ENCODE peak calls at places on chromosomes 7 and 10, in ten cellular contexts. One of them, this sample, is unnamed.

GRCh38 chr10:3220853-3221252 is 48.3 kb upstream of the PITRM1 start:
- DNase-seq in endodermal cell: no peak
- DNase-seq in cardiac fibroblast: peak
- DNase-seq in left ventricle myocardium inferior: no peak
- DNase-seq in uterus: no peak
- DNase-seq in sigmoid colon: no peak
- DNase-seq in upper lobe of right lung: no peak
- DNase-seq in PC-9: no peak
- DNase-seq in GM23338: no peak
- DNase-seq in foreskin fibroblast: peak
- DNase-seq in this sample: no peak

GRCh38 chr10:46270086-46270811 is 16.5 kb upstream of the ANTXRL start:
- DNase-seq in endodermal cell: no peak
- DNase-seq in cardiac fibroblast: no peak
- DNase-seq in left ventricle myocardium inferior: no peak
- DNase-seq in uterus: no peak
- DNase-seq in sigmoid colon: no peak
- DNase-seq in upper lobe of right lung: no peak
- DNase-seq in PC-9: no peak
- DNase-seq in GM23338: no peak
- DNase-seq in foreskin fibroblast: no peak
- DNase-seq in this sample: no peak

GRCh38 chr10:71433116-71433982 is 36.6 kb downstream of the CDH23 start:
- DNase-seq in endodermal cell: peak
- DNase-seq in cardiac fibroblast: no peak
- DNase-seq in left ventricle myocardium inferior: no peak
- DNase-seq in uterus: no peak
- DNase-seq in sigmoid colon: no peak
- DNase-seq in upper lobe of right lung: no peak
- DNase-seq in PC-9: no peak
- DNase-seq in GM23338: no peak
- DNase-seq in foreskin fibroblast: no peak
- DNase-seq in this sample: peak

GRCh38 chr7:32958046-32959025 is 1.1 kb downstream of the FKBP9 start:
- DNase-seq in endodermal cell: peak
- DNase-seq in cardiac fibroblast: peak
- DNase-seq in left ventricle myocardium inferior: peak
- DNase-seq in uterus: peak
- DNase-seq in sigmoid colon: peak
- DNase-seq in upper lobe of right lung: peak
- DNase-seq in PC-9: no peak
- DNase-seq in GM23338: peak
- DNase-seq in foreskin fibroblast: peak
- DNase-seq in this sample: no peak

GRCh38 chr10:70378122-70378521 is 4.3 kb downstream of the LRRC20 start:
- DNase-seq in endodermal cell: no peak
- DNase-seq in cardiac fibroblast: peak
- DNase-seq in left ventricle myocardium inferior: no peak
- DNase-seq in uterus: peak
- DNase-seq in sigmoid colon: peak
- DNase-seq in upper lobe of right lung: no peak
- DNase-seq in PC-9: peak
- DNase-seq in GM23338: no peak
- DNase-seq in foreskin fibroblast: peak
- DNase-seq in this sample: no peak

GRCh38 chr7:40027545-40027944 is 77.5 kb downstream of the CDK13 start:
- DNase-seq in endodermal cell: no peak
- DNase-seq in cardiac fibroblast: no peak
- DNase-seq in left ventricle myocardium inferior: no peak
- DNase-seq in uterus: no peak
- DNase-seq in sigmoid colon: no peak
- DNase-seq in upper lobe of right lung: no peak
- DNase-seq in PC-9: no peak
- DNase-seq in GM23338: no peak
- DNase-seq in foreskin fibroblast: no peak
- DNase-seq in this sample: no peak

GRCh38 chr7:105652359-105652993 is 71.2 kb upstream of the EFCAB10 start:
- DNase-seq in endodermal cell: peak
- DNase-seq in cardiac fibroblast: peak
- DNase-seq in left ventricle myocardium inferior: peak
- DNase-seq in uterus: peak
- DNase-seq in sigmoid colon: peak
- DNase-seq in upper lobe of right lung: peak
- DNase-seq in PC-9: peak
- DNase-seq in GM23338: peak
- DNase-seq in foreskin fibroblast: peak
- DNase-seq in this sample: peak

GRCh38 chr10:96305019-96305418 is 785 bp downstream of the DNTT start:
- DNase-seq in endodermal cell: no peak
- DNase-seq in cardiac fibroblast: no peak
- DNase-seq in left ventricle myocardium inferior: no peak
- DNase-seq in uterus: no peak
- DNase-seq in sigmoid colon: no peak
- DNase-seq in upper lobe of right lung: no peak
- DNase-seq in PC-9: no peak
- DNase-seq in GM23338: no peak
- DNase-seq in foreskin fibroblast: no peak
- DNase-seq in this sample: no peak

GRCh38 chr7:75879771-75880184 is 944 bp downstream of the RHBDD2 start:
- DNase-seq in endodermal cell: no peak
- DNase-seq in cardiac fibroblast: peak
- DNase-seq in left ventricle myocardium inferior: no peak
- DNase-seq in uterus: no peak
- DNase-seq in sigmoid colon: no peak
- DNase-seq in upper lobe of right lung: no peak
- DNase-seq in PC-9: no peak
- DNase-seq in GM23338: peak
- DNase-seq in foreskin fibroblast: peak
- DNase-seq in this sample: no peak

GRCh38 chr10:113132651-113133088 is 182.6 kb downstream of the TCF7L2 start:
- DNase-seq in endodermal cell: peak
- DNase-seq in cardiac fibroblast: peak
- DNase-seq in left ventricle myocardium inferior: no peak
- DNase-seq in uterus: no peak
- DNase-seq in sigmoid colon: no peak
- DNase-seq in upper lobe of right lung: no peak
- DNase-seq in PC-9: no peak
- DNase-seq in GM23338: peak
- DNase-seq in foreskin fibroblast: peak
- DNase-seq in this sample: no peak

GRCh38 chr7:41912851-41913580 is 210.1 kb upstream of the INHBA start:
- DNase-seq in endodermal cell: no peak
- DNase-seq in cardiac fibroblast: peak
- DNase-seq in left ventricle myocardium inferior: no peak
- DNase-seq in uterus: no peak
- DNase-seq in sigmoid colon: no peak
- DNase-seq in upper lobe of right lung: no peak
- DNase-seq in PC-9: no peak
- DNase-seq in GM23338: no peak
- DNase-seq in foreskin fibroblast: no peak
- DNase-seq in this sample: no peak

GRCh38 chr10:114401195-114401741 is 3.0 kb downstream of the AFAP1L2 start:
- DNase-seq in endodermal cell: no peak
- DNase-seq in cardiac fibroblast: no peak
- DNase-seq in left ventricle myocardium inferior: peak
- DNase-seq in uterus: peak
- DNase-seq in sigmoid colon: peak
- DNase-seq in upper lobe of right lung: no peak
- DNase-seq in PC-9: no peak
- DNase-seq in GM23338: no peak
- DNase-seq in foreskin fibroblast: peak
- DNase-seq in this sample: no peak

DNA sequence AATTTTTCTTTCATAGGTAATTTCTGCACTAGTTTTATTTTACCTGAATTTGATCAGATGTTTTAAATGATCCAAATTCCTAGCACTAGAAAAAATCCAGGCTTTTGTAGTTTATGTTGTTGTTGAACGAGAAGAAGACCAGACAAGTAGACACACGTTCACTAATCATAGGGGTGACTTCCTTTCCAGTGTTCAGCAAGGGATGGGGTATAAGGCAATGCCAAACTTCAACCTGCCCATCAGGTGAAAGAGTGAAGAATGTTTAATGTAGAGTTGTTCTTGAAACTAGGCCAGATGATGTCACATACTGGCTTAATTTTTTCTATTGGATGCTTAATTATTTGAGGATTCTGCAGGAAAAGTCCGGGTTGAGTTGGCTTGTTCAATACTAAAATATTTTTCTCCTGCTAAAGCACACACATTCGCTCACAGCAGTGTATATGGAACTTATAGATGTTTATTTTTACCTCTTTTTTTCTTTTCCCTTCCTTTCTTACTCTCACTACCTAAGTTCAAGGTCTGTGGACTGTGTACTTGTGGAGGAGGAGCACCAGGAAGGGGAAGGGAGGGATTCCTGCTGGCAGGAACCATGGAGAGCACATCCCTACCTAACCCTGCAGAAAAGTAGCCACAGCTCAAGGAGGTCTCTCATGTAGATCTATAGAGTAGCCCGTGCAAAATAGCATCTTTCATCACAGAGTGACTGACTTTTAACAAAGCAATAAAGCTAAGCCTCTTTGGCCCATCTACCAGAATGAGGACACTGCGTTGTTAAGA is 23.1 kb upstream of the AKR1E2 start:
- DNase-seq in endodermal cell: no peak
- DNase-seq in cardiac fibroblast: no peak
- DNase-seq in left ventricle myocardium inferior: no peak
- DNase-seq in uterus: no peak
- DNase-seq in sigmoid colon: no peak
- DNase-seq in upper lobe of right lung: no peak
- DNase-seq in PC-9: no peak
- DNase-seq in GM23338: no peak
- DNase-seq in foreskin fibroblast: no peak
- DNase-seq in this sample: no peak
- TF ChIP-seq CTCF in endodermal cell: no peak
- TF ChIP-seq CTCF in cardiac fibroblast: no peak
- TF ChIP-seq CTCF in left ventricle myocardium inferior: no peak
- TF ChIP-seq CTCF in uterus: no peak
- TF ChIP-seq CTCF in sigmoid colon: no peak
- TF ChIP-seq CTCF in upper lobe of right lung: no peak
- TF ChIP-seq CTCF in PC-9: no peak
- TF ChIP-seq CTCF in GM23338: no peak
- TF ChIP-seq CTCF in foreskin fibroblast: no peak
- TF ChIP-seq CTCF in this sample: no peak

GRCh38 chr7:110386006-110386405 is 704.9 kb upstream of the LRRN3 start:
- DNase-seq in endodermal cell: no peak
- DNase-seq in cardiac fibroblast: no peak
- DNase-seq in left ventricle myocardium inferior: no peak
- DNase-seq in uterus: no peak
- DNase-seq in sigmoid colon: no peak
- DNase-seq in upper lobe of right lung: no peak
- DNase-seq in PC-9: no peak
- DNase-seq in GM23338: no peak
- DNase-seq in foreskin fibroblast: peak
- DNase-seq in this sample: no peak

GRCh38 chr7:110388451-110388850 is 702.5 kb upstream of the LRRN3 start:
- DNase-seq in endodermal cell: no peak
- DNase-seq in cardiac fibroblast: no peak
- DNase-seq in left ventricle myocardium inferior: no peak
- DNase-seq in uterus: no peak
- DNase-seq in sigmoid colon: no peak
- DNase-seq in upper lobe of right lung: no peak
- DNase-seq in PC-9: no peak
- DNase-seq in GM23338: peak
- DNase-seq in foreskin fibroblast: no peak
- DNase-seq in this sample: no peak

GRCh38 chr7:110382736-110383135 is 708.2 kb upstream of the LRRN3 start:
- DNase-seq in endodermal cell: peak
- DNase-seq in cardiac fibroblast: no peak
- DNase-seq in left ventricle myocardium inferior: no peak
- DNase-seq in uterus: no peak
- DNase-seq in sigmoid colon: no peak
- DNase-seq in upper lobe of right lung: no peak
- DNase-seq in PC-9: no peak
- DNase-seq in GM23338: peak
- DNase-seq in foreskin fibroblast: no peak
- DNase-seq in this sample: no peak

GRCh38 chr7:110386914-110387313 is 704.0 kb upstream of the LRRN3 start:
- DNase-seq in endodermal cell: no peak
- DNase-seq in cardiac fibroblast: peak
- DNase-seq in left ventricle myocardium inferior: no peak
- DNase-seq in uterus: no peak
- DNase-seq in sigmoid colon: no peak
- DNase-seq in upper lobe of right lung: no peak
- DNase-seq in PC-9: peak
- DNase-seq in GM23338: peak
- DNase-seq in foreskin fibroblast: peak
- DNase-seq in this sample: no peak

GRCh38 chr7:110387689-110388088 is 703.2 kb upstream of the LRRN3 start:
- DNase-seq in endodermal cell: no peak
- DNase-seq in cardiac fibroblast: no peak
- DNase-seq in left ventricle myocardium inferior: no peak
- DNase-seq in uterus: no peak
- DNase-seq in sigmoid colon: no peak
- DNase-seq in upper lobe of right lung: no peak
- DNase-seq in PC-9: no peak
- DNase-seq in GM23338: no peak
- DNase-seq in foreskin fibroblast: no peak
- DNase-seq in this sample: no peak
- TF ChIP-seq CTCF in endodermal cell: no peak
- TF ChIP-seq CTCF in cardiac fibroblast: no peak
- TF ChIP-seq CTCF in left ventricle myocardium inferior: no peak
- TF ChIP-seq CTCF in uterus: no peak
- TF ChIP-seq CTCF in sigmoid colon: no peak
- TF ChIP-seq CTCF in upper lobe of right lung: no peak
- TF ChIP-seq CTCF in PC-9: no peak
- TF ChIP-seq CTCF in GM23338: no peak
- TF ChIP-seq CTCF in foreskin fibroblast: no peak
- TF ChIP-seq CTCF in this sample: no peak

GRCh38 chr7:100629117-100629711 is 12.1 kb downstream of the TFR2 start:
- DNase-seq in endodermal cell: peak
- DNase-seq in cardiac fibroblast: no peak
- DNase-seq in left ventricle myocardium inferior: no peak
- DNase-seq in uterus: no peak
- DNase-seq in sigmoid colon: no peak
- DNase-seq in upper lobe of right lung: no peak
- DNase-seq in PC-9: peak
- DNase-seq in GM23338: peak
- DNase-seq in foreskin fibroblast: peak
- DNase-seq in this sample: no peak
- TF ChIP-seq CTCF in endodermal cell: peak
- TF ChIP-seq CTCF in cardiac fibroblast: peak
- TF ChIP-seq CTCF in left ventricle myocardium inferior: peak
- TF ChIP-seq CTCF in uterus: no peak
- TF ChIP-seq CTCF in sigmoid colon: no peak
- TF ChIP-seq CTCF in upper lobe of right lung: peak
- TF ChIP-seq CTCF in PC-9: peak
- TF ChIP-seq CTCF in GM23338: peak
- TF ChIP-seq CTCF in foreskin fibroblast: peak
- TF ChIP-seq CTCF in this sample: no peak

DNA sequence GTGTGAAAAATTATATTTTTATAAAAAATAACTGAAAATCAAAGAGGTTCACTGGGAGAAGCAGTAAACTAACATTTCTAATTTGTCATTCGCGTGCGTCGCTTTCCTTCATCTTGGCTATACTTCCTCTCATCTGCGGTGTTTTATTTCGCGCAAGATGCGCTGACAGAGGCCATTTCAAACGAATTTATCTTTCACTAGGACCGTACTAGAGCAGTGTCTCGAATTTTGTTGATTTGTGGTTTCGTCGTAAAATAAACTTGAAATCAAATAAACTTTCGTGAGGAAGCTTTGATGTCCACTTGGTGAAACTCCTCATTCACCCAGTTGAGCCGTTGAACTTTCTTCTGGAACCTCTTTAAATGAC is 163.7 kb upstream of the PPP1R3A start:
- DNase-seq in endodermal cell: no peak
- DNase-seq in cardiac fibroblast: peak
- DNase-seq in left ventricle myocardium inferior: no peak
- DNase-seq in uterus: no peak
- DNase-seq in sigmoid colon: no peak
- DNase-seq in upper lobe of right lung: no peak
- DNase-seq in PC-9: no peak
- DNase-seq in GM23338: peak
- DNase-seq in foreskin fibroblast: no peak
- DNase-seq in this sample: no peak
- TF ChIP-seq CTCF in endodermal cell: no peak
- TF ChIP-seq CTCF in cardiac fibroblast: no peak
- TF ChIP-seq CTCF in left ventricle myocardium inferior: no peak
- TF ChIP-seq CTCF in uterus: no peak
- TF ChIP-seq CTCF in sigmoid colon: no peak
- TF ChIP-seq CTCF in upper lobe of right lung: no peak
- TF ChIP-seq CTCF in PC-9: no peak
- TF ChIP-seq CTCF in GM23338: no peak
- TF ChIP-seq CTCF in foreskin fibroblast: no peak
- TF ChIP-seq CTCF in this sample: no peak